ENCODE peak calls at places on chromosomes 16 and 17, in ten cellular contexts. One of them, this sample, is unnamed.

GRCh38 chr16:89958068-89958467 is 9.5 kb downstream of the DEF8 start:
- DNase-seq in endothelial cell of umbilical vein: peak; percentile 43
- DNase-seq in stomach: no peak
- DNase-seq in H1: peak; percentile 77
- DNase-seq in HCT116: peak; percentile 40
- DNase-seq in IMR-90: peak; percentile 11
- DNase-seq in heart left ventricle: peak; percentile 69
- DNase-seq in adrenal gland: peak; percentile 45
- DNase-seq in transverse colon: no peak
- DNase-seq in K562: peak; percentile 70
- DNase-seq in this sample: no peak

GRCh38 chr16:75251280-75252048 is at the start of gene BCAR1:
- DNase-seq in stomach: peak; percentile 93
- DNase-seq in transverse colon: peak; percentile 88
- DNase-seq in heart left ventricle: peak; percentile 95
- DNase-seq in adrenal gland: peak; percentile 91
- DNase-seq in endothelial cell of umbilical vein: peak; percentile 89
- DNase-seq in HCT116: no peak
- DNase-seq in IMR-90: peak; percentile 93
- DNase-seq in K562: peak; percentile 96
- DNase-seq in H1: peak; percentile 89
- DNase-seq in this sample: peak; percentile 85

GRCh38 chr17:41178843-41179616 is 1.0 kb upstream of the KRTAP4-2 start:
- DNase-seq in HCT116: no peak
- DNase-seq in adrenal gland: no peak
- DNase-seq in stomach: no peak
- DNase-seq in endothelial cell of umbilical vein: no peak
- DNase-seq in transverse colon: no peak
- DNase-seq in heart left ventricle: no peak
- DNase-seq in IMR-90: peak; percentile 15
- DNase-seq in K562: no peak
- DNase-seq in H1: no peak
- DNase-seq in this sample: no peak

GRCh38 chr16:53282975-53283946 is 151.0 kb upstream of the RBL2 start:
- DNase-seq in K562: no peak
- DNase-seq in IMR-90: peak; percentile 49
- DNase-seq in endothelial cell of umbilical vein: peak; percentile 74
- DNase-seq in heart left ventricle: no peak
- DNase-seq in adrenal gland: no peak
- DNase-seq in H1: no peak
- DNase-seq in HCT116: peak; percentile 46
- DNase-seq in transverse colon: no peak
- DNase-seq in stomach: no peak
- DNase-seq in this sample: no peak

GRCh38 chr16:4433228-4433627 is 7.6 kb downstream of the DNAJA3 start:
- DNase-seq in adrenal gland: no peak
- DNase-seq in stomach: no peak
- DNase-seq in endothelial cell of umbilical vein: no peak
- DNase-seq in heart left ventricle: no peak
- DNase-seq in H1: no peak
- DNase-seq in transverse colon: no peak
- DNase-seq in IMR-90: no peak
- DNase-seq in HCT116: no peak
- DNase-seq in K562: no peak
- DNase-seq in this sample: no peak

GRCh38 chr16:52492789-52493357 is 54.1 kb downstream of the TOX3 start:
- DNase-seq in endothelial cell of umbilical vein: no peak
- DNase-seq in transverse colon: no peak
- DNase-seq in adrenal gland: no peak
- DNase-seq in K562: no peak
- DNase-seq in stomach: no peak
- DNase-seq in H1: no peak
- DNase-seq in HCT116: no peak
- DNase-seq in IMR-90: no peak
- DNase-seq in heart left ventricle: no peak
- DNase-seq in this sample: no peak

GRCh38 chr17:48194097-48194550 is 86.6 kb downstream of the SNX11 start:
- DNase-seq in K562: no peak
- DNase-seq in adrenal gland: no peak
- DNase-seq in endothelial cell of umbilical vein: peak; percentile 51
- DNase-seq in HCT116: peak; percentile 89
- DNase-seq in stomach: no peak
- DNase-seq in IMR-90: peak; percentile 47
- DNase-seq in heart left ventricle: no peak
- DNase-seq in transverse colon: no peak
- DNase-seq in H1: no peak
- DNase-seq in this sample: no peak

GRCh38 chr16:13298676-13299075 is 397.3 kb downstream of the SHISA9 start:
- DNase-seq in endothelial cell of umbilical vein: no peak
- DNase-seq in HCT116: no peak
- DNase-seq in stomach: no peak
- DNase-seq in IMR-90: no peak
- DNase-seq in heart left ventricle: no peak
- DNase-seq in H1: peak; percentile 48
- DNase-seq in adrenal gland: no peak
- DNase-seq in transverse colon: no peak
- DNase-seq in K562: no peak
- DNase-seq in this sample: no peak

GRCh38 chr16:30870904-30871303 is 23.0 kb downstream of the BCL7C start:
- DNase-seq in stomach: no peak
- DNase-seq in endothelial cell of umbilical vein: no peak
- DNase-seq in H1: no peak
- DNase-seq in adrenal gland: no peak
- DNase-seq in K562: no peak
- DNase-seq in transverse colon: no peak
- DNase-seq in HCT116: no peak
- DNase-seq in heart left ventricle: no peak
- DNase-seq in IMR-90: no peak
- DNase-seq in this sample: no peak

GRCh38 chr16:30875881-30876791 is 17.7 kb downstream of the BCL7C start:
- DNase-seq in stomach: no peak
- DNase-seq in transverse colon: peak; percentile 27
- DNase-seq in adrenal gland: no peak
- DNase-seq in heart left ventricle: no peak
- DNase-seq in endothelial cell of umbilical vein: no peak
- DNase-seq in H1: no peak
- DNase-seq in K562: no peak
- DNase-seq in HCT116: no peak
- DNase-seq in IMR-90: peak; percentile 26
- DNase-seq in this sample: no peak

GRCh38 chr16:30874244-30874820 is 19.5 kb downstream of the BCL7C start:
- DNase-seq in IMR-90: no peak
- DNase-seq in heart left ventricle: peak; percentile 30
- DNase-seq in stomach: no peak
- DNase-seq in HCT116: no peak
- DNase-seq in H1: no peak
- DNase-seq in K562: no peak
- DNase-seq in transverse colon: peak; percentile 20
- DNase-seq in endothelial cell of umbilical vein: no peak
- DNase-seq in adrenal gland: no peak
- DNase-seq in this sample: no peak

GRCh38 chr16:30876867-30877266 is 17.0 kb downstream of the BCL7C start:
- DNase-seq in heart left ventricle: no peak
- DNase-seq in HCT116: no peak
- DNase-seq in IMR-90: no peak
- DNase-seq in adrenal gland: no peak
- DNase-seq in endothelial cell of umbilical vein: no peak
- DNase-seq in transverse colon: no peak
- DNase-seq in stomach: no peak
- DNase-seq in K562: peak; percentile 41
- DNase-seq in H1: no peak
- DNase-seq in this sample: no peak

DNA sequence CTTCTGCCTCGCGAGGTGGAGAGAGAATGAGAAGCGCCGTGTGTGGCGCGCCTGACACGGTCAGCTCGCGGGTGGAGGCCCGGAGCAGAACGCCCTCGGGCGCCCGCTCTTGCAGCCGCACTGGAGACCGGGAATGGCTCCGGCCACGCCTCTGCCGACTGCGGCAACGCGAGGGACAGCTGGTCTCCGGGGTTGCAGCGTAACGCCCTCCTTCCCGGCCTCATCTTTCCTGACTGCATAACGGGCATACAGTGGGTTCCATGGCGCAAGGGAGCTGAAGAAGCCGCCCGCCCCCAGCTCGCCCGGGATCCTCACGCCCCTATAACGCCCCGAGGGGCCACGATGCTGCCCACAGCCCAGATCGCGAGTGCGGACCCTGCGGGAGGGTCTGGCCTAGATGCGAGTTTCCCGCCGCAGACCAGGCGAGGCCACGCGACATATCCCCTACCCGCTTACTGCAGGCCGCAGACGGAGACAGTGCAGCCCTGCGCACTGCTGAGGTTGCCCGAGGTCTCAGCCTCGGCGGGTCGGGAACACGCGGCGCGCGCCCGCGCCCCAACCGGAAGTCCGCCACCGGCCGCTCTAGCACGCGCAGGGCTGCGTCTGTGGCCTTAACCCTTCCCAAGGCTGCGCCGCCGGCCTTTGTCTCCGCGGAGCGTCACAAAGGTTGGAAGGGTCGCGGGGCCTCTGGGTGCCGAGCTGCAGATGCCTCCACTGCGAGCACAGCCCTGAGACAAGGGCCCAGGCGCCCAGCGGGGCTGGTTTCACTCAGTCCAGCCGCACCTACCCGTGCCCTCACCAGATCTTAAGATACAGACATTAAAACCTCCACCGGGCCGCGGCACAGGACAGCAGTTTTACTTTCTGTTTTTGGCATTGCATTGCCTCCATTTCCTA is 18.8 kb downstream of the BCL7C start:
- DNase-seq in heart left ventricle: peak; percentile 96
- DNase-seq in transverse colon: peak; percentile 93
- DNase-seq in endothelial cell of umbilical vein: peak; percentile 91
- DNase-seq in HCT116: peak; percentile 74
- DNase-seq in IMR-90: peak; percentile 88
- DNase-seq in stomach: peak; percentile 93
- DNase-seq in H1: peak; percentile 94
- DNase-seq in adrenal gland: peak; percentile 93
- DNase-seq in K562: peak; percentile 83
- DNase-seq in this sample: peak; percentile 94
- TF ChIP-seq POLR2A in heart left ventricle: no peak
- TF ChIP-seq POLR2A in transverse colon: peak; percentile 94
- TF ChIP-seq POLR2A in endothelial cell of umbilical vein: peak; percentile 99
- TF ChIP-seq POLR2A in HCT116: peak; percentile 96
- TF ChIP-seq POLR2A in IMR-90: peak; percentile 75
- TF ChIP-seq POLR2A in stomach: no peak
- TF ChIP-seq POLR2A in H1: peak; percentile 94
- TF ChIP-seq POLR2A in adrenal gland: peak; percentile 66
- TF ChIP-seq POLR2A in K562: peak; percentile 97
- TF ChIP-seq POLR2A in this sample: peak; percentile 73

GRCh38 chr16:25052161-25052511 is 37.0 kb upstream of the ARHGAP17 start:
- DNase-seq in stomach: no peak
- DNase-seq in H1: no peak
- DNase-seq in adrenal gland: no peak
- DNase-seq in HCT116: no peak
- DNase-seq in K562: no peak
- DNase-seq in IMR-90: no peak
- DNase-seq in transverse colon: no peak
- DNase-seq in endothelial cell of umbilical vein: no peak
- DNase-seq in heart left ventricle: no peak
- DNase-seq in this sample: no peak
- H3K4me3 ChIP-seq in stomach: no peak overlapping the region
- H3K4me3 ChIP-seq in H1: no peak overlapping the region
- H3K4me3 ChIP-seq in adrenal gland: no peak overlapping the region
- H3K4me3 ChIP-seq in HCT116: no peak overlapping the region
- H3K4me3 ChIP-seq in K562: no peak overlapping the region
- H3K4me3 ChIP-seq in IMR-90: no peak overlapping the region
- H3K4me3 ChIP-seq in transverse colon: no peak overlapping the region
- H3K4me3 ChIP-seq in endothelial cell of umbilical vein: no peak overlapping the region
- H3K4me3 ChIP-seq in heart left ventricle: no peak overlapping the region
- H3K4me3 ChIP-seq in this sample: no peak overlapping the region

DNA sequence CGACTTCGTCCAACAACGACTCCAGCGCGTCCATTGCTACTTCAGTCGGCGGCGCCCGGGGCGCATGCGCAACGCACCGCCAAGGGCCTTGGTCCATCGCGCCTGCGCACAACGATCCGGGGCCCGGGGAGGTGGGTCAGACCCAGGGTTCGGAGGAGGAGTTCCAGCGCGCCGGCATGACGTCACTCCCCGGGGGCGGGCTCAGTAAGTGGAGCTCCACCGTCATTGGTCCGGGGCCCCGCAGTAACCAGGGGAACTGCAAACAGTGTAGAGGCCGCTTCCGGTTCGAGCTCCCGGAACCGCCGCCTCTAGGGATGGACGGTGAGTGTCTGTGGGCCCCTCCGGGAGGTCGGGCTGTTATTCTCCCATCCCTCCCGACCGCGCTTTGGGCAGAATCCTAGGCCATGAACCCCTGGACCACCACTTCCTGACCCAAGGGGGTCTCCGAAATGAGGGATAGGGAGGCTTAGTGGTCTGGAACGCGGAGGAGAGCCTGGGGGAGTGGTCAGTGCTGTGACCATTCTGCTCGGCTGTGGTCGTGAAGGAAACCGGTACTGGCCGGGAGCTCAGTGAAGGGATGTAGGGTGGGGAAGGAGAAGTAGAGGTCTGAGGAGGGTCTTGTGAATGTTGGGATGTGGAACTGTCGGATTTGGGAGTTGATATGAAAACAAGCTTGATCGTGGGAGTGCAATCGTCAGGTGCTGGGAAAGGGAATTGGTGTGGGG is at the start of the genes GTF3C1 and KATNIP:
- DNase-seq in heart left ventricle: peak; percentile 100
- DNase-seq in adrenal gland: peak; percentile 100
- DNase-seq in K562: peak; percentile 100
- DNase-seq in HCT116: peak; percentile 94
- DNase-seq in H1: peak; percentile 100
- DNase-seq in transverse colon: peak; percentile 100
- DNase-seq in stomach: peak; percentile 100
- DNase-seq in endothelial cell of umbilical vein: peak; percentile 99
- DNase-seq in IMR-90: peak; percentile 97
- DNase-seq in this sample: peak; percentile 100
- TF ChIP-seq POLR2A in heart left ventricle: no peak
- TF ChIP-seq POLR2A in adrenal gland: no peak
- TF ChIP-seq POLR2A in K562: peak; percentile 81
- TF ChIP-seq POLR2A in HCT116: peak; percentile 49
- TF ChIP-seq POLR2A in H1: peak; percentile 80
- TF ChIP-seq POLR2A in transverse colon: peak; percentile 81
- TF ChIP-seq POLR2A in stomach: no peak
- TF ChIP-seq POLR2A in endothelial cell of umbilical vein: peak; percentile 86
- TF ChIP-seq POLR2A in IMR-90: peak; percentile 96
- TF ChIP-seq POLR2A in this sample: peak; percentile 77

DNA sequence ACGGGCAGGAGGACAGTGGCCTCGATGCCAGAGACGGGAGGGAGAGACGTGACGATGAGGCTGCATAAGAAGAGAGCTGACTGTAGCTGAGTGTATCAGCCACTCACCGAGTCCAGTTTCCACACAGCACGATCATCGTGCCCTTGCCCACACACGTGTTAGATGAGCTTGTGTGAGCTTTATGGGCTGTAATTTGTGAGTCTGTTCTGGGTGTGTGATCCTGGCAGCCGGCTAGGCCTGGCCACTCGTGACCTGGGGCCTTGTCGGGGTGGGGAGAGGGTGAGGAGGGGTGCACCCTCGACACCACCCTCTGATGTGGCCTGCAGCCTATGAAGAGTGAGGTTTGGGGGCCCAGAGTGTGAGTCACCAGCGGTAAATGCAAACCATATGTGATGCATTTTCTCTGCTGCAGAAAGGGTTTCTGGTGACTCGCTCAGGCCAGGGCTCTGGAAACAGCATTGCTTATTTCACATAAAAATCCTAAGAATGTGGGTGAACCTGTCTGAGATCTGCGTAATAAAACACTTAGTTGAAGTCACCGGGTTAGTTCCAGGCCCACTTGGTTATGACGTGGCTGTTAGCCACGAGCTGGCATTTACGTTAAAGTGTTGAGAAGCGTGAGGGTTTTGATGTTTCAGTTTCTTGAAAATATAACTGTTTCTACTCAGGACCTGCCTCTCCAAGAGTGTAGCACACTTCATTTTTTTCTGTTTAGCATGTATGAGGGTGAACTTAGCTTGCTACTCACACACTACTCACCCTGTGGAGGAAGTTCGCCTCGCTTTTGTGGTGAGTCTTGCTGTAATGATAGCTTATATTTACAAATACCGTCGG is 4.2 kb downstream of the METRNL start:
- DNase-seq in endothelial cell of umbilical vein: peak; percentile 51
- DNase-seq in transverse colon: no peak
- DNase-seq in stomach: no peak
- DNase-seq in H1: no peak
- DNase-seq in HCT116: no peak
- DNase-seq in adrenal gland: no peak
- DNase-seq in IMR-90: peak; percentile 99
- DNase-seq in heart left ventricle: peak; percentile 58
- DNase-seq in K562: no peak
- DNase-seq in this sample: no peak
- H3K4me3 ChIP-seq in endothelial cell of umbilical vein: no peak overlapping the region
- H3K4me3 ChIP-seq in transverse colon: no peak overlapping the region
- H3K4me3 ChIP-seq in stomach: no peak overlapping the region
- H3K4me3 ChIP-seq in H1: no peak overlapping the region
- H3K4me3 ChIP-seq in HCT116: peak overlapping the region; percentile 18
- H3K4me3 ChIP-seq in adrenal gland: no peak overlapping the region
- H3K4me3 ChIP-seq in IMR-90: peak overlapping the region; percentile 0
- H3K4me3 ChIP-seq in heart left ventricle: no peak overlapping the region
- H3K4me3 ChIP-seq in K562: no peak overlapping the region
- H3K4me3 ChIP-seq in this sample: no peak overlapping the region

This sample was measured in ovary.